ENCODE peak calls at places on chromosomes 12 and 14, in nine cellular contexts. E, Q, Y, G, M, C, V, S and U are unnamed samples.

GRCh38 chr14:104820669-104821228 is 19.8 kb downstream of the ZBTB42 start:
- DNase-seq in C (no peak), V (peak; percentile 84), S (peak; percentile 79), Y (peak; percentile 88), Q (peak; percentile 90), M (peak; percentile 26), E (no peak), G (no peak), U (no peak)

GRCh38 chr12:118025168-118025567 is 8.7 kb downstream of the RFC5 start:
- DNase-seq in Y (no peak), S (no peak), C (no peak), G (no peak), E (no peak), Q (no peak), V (no peak), M (no peak), U (no peak)

GRCh38 chr12:94641283-94641682 is 9.1 kb downstream of the TMCC3 start:
- DNase-seq in Q (no peak), S (no peak), Y (no peak), M (no peak), E (no peak), C (no peak), G (no peak), V (no peak), U (no peak)

GRCh38 chr12:11755311-11755930 is 105.9 kb downstream of the ETV6 start:
- DNase-seq in V (no peak), E (no peak), Q (no peak), M (no peak), G (no peak), C (no peak), S (no peak), Y (no peak), U (no peak)

GRCh38 chr14:24092110-24092959 is 1.8 kb upstream of the PCK2 start:
- DNase-seq in M (no peak), S (no peak), Y (no peak), G (no peak), V (no peak), Q (no peak), E (no peak), C (no peak), U (no peak)

GRCh38 chr12:2375871-2376270 is 323.1 kb downstream of the CACNA1C start:
- DNase-seq in E (no peak), C (no peak), S (no peak), M (no peak), G (no peak), Q (no peak), V (no peak), Y (no peak), U (no peak)

GRCh38 chr14:30528119-30528518 is 30.8 kb upstream of the G2E3 start:
- DNase-seq in Q (no peak), C (no peak), Y (no peak), M (no peak), G (no peak), V (no peak), E (no peak), S (peak; percentile 20), U (no peak)

GRCh38 chr14:30849354-30849753 is 25.0 kb upstream of the COCH start:
- DNase-seq in Y (no peak), M (no peak), E (no peak), G (no peak), C (no peak), V (no peak), S (no peak), Q (no peak), U (no peak)

GRCh38 chr12:1662761-1663439 is 28.0 kb upstream of the ADIPOR2 start:
- DNase-seq in G (no peak), S (peak; percentile 96), Q (peak; percentile 57), E (no peak), Y (peak; percentile 58), V (no peak), M (no peak), C (no peak), U (peak; percentile 39)

GRCh38 chr12:56634242-56634836 is 4.2 kb upstream of the BAZ2A start:
- DNase-seq in S (peak; percentile 95), Y (peak; percentile 45), V (no peak), M (peak; percentile 72), Q (peak; percentile 84), G (no peak), E (no peak), C (no peak), U (peak; percentile 13)

GRCh38 chr14:29814153-29815057 is 113.2 kb downstream of the PRKD1 start:
- DNase-seq in V (peak; percentile 44), C (no peak), S (no peak), Y (peak; percentile 89), Q (no peak), E (no peak), M (no peak), G (no peak), U (no peak)

GRCh38 chr14:32603992-32604391 is 274.9 kb downstream of the AKAP6 start:
- DNase-seq in C (no peak), Q (no peak), S (no peak), V (no peak), Y (no peak), E (no peak), G (no peak), M (no peak), U (no peak)

GRCh38 chr14:22122227-22123187 is 448.9 kb upstream of the OR4E1 start:
- DNase-seq in S (peak; percentile 59), E (no peak), Q (no peak), M (no peak), G (no peak), V (no peak), C (no peak), Y (no peak), U (no peak)

GRCh38 chr12:94545937-94546771 is 86.5 kb upstream of the CEP83 start:
- DNase-seq in V (no peak), G (no peak), M (peak; percentile 16), Y (peak; percentile 86), Q (peak; percentile 74), E (no peak), C (no peak), S (peak; percentile 91), U (no peak)

GRCh38 chr12:34395056-34396005 is 373.0 kb downstream of the ALG10 start:
- DNase-seq in C (no peak), Y (no peak), S (no peak), V (no peak), M (no peak), Q (no peak), G (no peak), E (no peak), U (no peak)

GRCh38 chr12:38137287-38137686 is 179.3 kb upstream of the ALG10B start:
- DNase-seq in Q (no peak), V (no peak), M (no peak), E (no peak), G (no peak), S (no peak), C (no peak), Y (no peak), U (no peak)

GRCh38 chr14:90288646-90289355 is 32.4 kb downstream of the PSMC1 start:
- DNase-seq in M (no peak), E (no peak), C (no peak), Q (no peak), G (peak; percentile 7), Y (no peak), S (no peak), V (peak; percentile 80), U (no peak)

GRCh38 chr12:2244013-2244861 is 191.4 kb downstream of the CACNA1C start:
- DNase-seq in Q (no peak), E (no peak), S (peak; percentile 77), C (no peak), G (no peak), V (no peak), Y (peak; percentile 97), M (peak; percentile 10), U (no peak)

GRCh38 chr14:92974541-92975345 is 51.8 kb downstream of the CHGA start:
- DNase-seq in Q (no peak), M (no peak), C (no peak), Y (no peak), G (no peak), S (no peak), V (no peak), E (no peak), U (no peak)

GRCh38 chr12:32698285-32698684 is 19.2 kb downstream of the DNM1L start:
- DNase-seq in Q (no peak), M (peak; percentile 44), E (no peak), V (peak; percentile 90), C (no peak), G (no peak), Y (no peak), S (peak; percentile 41), U (no peak)

GRCh38 chr12:109432842-109433304 is 44.2 kb downstream of the KCTD10 start:
- DNase-seq in C (peak; percentile 74), V (peak; percentile 38), Q (peak; percentile 51), Y (peak; percentile 85), M (peak; percentile 52), E (peak; percentile 29), S (peak; percentile 92), G (peak; percentile 30), U (peak; percentile 67)

GRCh38 chr14:58428011-58428807 is 690 bp downstream of the KIAA0586 start:
- DNase-seq in C (no peak), E (peak; percentile 50), V (peak; percentile 37), G (peak; percentile 22), S (peak; percentile 53), M (peak; percentile 1), Q (peak; percentile 12), Y (peak; percentile 53), U (no peak)

GRCh38 chr12:50615534-50616296 is 110.9 kb downstream of the DIP2B start:
- DNase-seq in C (no peak), E (no peak), G (no peak), V (no peak), S (no peak), Q (no peak), M (no peak), Y (peak; percentile 31), U (no peak)

GRCh38 chr14:76432967-76433752 is 57.2 kb downstream of the ESRRB start:
- DNase-seq in V (no peak), M (no peak), C (no peak), G (no peak), S (peak; percentile 65), Q (no peak), Y (no peak), E (no peak), U (no peak)

GRCh38 chr12:14930299-14930698 is 8.0 kb downstream of the ERP27 start:
- DNase-seq in G (no peak), Q (no peak), C (no peak), V (no peak), E (no peak), Y (no peak), M (no peak), S (no peak), U (no peak)

GRCh38 chr12:130712346-130713065 is 3.6 kb downstream of the RIMBP2 start:
- DNase-seq in Y (no peak), S (no peak), G (no peak), E (no peak), Q (no peak), C (no peak), V (no peak), M (no peak), U (no peak)

GRCh38 chr14:36229262-36229661 is 52.7 kb upstream of the PTCSC3 start:
- DNase-seq in S (peak; percentile 40), E (no peak), Q (no peak), M (no peak), V (no peak), Y (no peak), C (no peak), G (no peak), U (no peak)

GRCh38 chr14:52700701-52701172 is 5.4 kb upstream of the ERO1A start:
- DNase-seq in V (no peak), E (no peak), Q (no peak), G (no peak), C (no peak), S (no peak), Y (no peak), M (no peak), U (no peak)

GRCh38 chr14:100617715-100618693 is 30.8 kb upstream of the BEGAIN start:
- DNase-seq in Q (no peak), E (peak; percentile 44), V (no peak), M (no peak), G (no peak), S (no peak), Y (peak; percentile 50), C (no peak), U (no peak)

GRCh38 chr14:21997300-21997699 is 323.7 kb upstream of the OR4E1 start:
- DNase-seq in Q (no peak), E (no peak), C (peak; percentile 21), Y (no peak), S (peak; percentile 89), M (no peak), G (no peak), V (no peak), U (no peak)

GRCh38 chr14:37650356-37651037 is 55.1 kb downstream of the TTC6 start:
- DNase-seq in V (no peak), Q (peak; percentile 12), C (no peak), M (no peak), S (peak; percentile 28), E (no peak), G (no peak), Y (peak; percentile 2), U (no peak)